ENCODE peak calls at places on chromosomes 7 and 10, in five cellular contexts. U is ascending aorta, H is left ventricle myocardium inferior, B is NB4, A is esophagus squamous epithelium. X is an unnamed sample.

GRCh38 chr10:63166742-63167258 is 33.7 kb downstream of the NRBF2 start:
- DNase-seq in U (no peak), H (no peak), B (peak), A (no peak), X (peak)

GRCh38 chr10:61900829-61901783 is at the start of gene ARID5B:
- DNase-seq in U (peak), H (no peak), B (peak), A (no peak), X (peak)

GRCh38 chr10:8430321-8430720 is 375.8 kb downstream of the GATA3 start:
- DNase-seq in U (no peak), H (no peak), B (no peak), A (no peak), X (no peak)

GRCh38 chr10:76037531-76037930 is 606.1 kb downstream of the LRMDA start:
- DNase-seq in U (no peak), H (no peak), B (no peak), A (no peak), X (no peak)

GRCh38 chr7:151399305-151399601 is 10.6 kb downstream of the WDR86 start:
- DNase-seq in U (no peak), H (no peak), B (no peak), A (no peak), X (no peak)

GRCh38 chr7:93890464-93891068 is at the start of gene TFPI2:
- DNase-seq in U (peak), H (peak), B (no peak), A (no peak), X (peak)

GRCh38 chr7:40299097-40299496 is 164.3 kb downstream of the SUGCT start:
- DNase-seq in U (no peak), H (no peak), B (peak), A (no peak), X (no peak)

GRCh38 chr7:157176771-157177170 is 38.0 kb downstream of the UBE3C start:
- DNase-seq in U (no peak), H (no peak), B (no peak), A (no peak), X (no peak)

GRCh38 chr7:71618281-71618680 is 486.3 kb downstream of the GALNT17 start:
- DNase-seq in U (no peak), H (no peak), B (no peak), A (no peak), X (no peak)

GRCh38 chr10:29646238-29646902 is 11.6 kb upstream of the SVIL start:
- DNase-seq in U (no peak), H (no peak), B (peak), A (no peak), X (peak)

GRCh38 chr10:89352039-89352597 is 24.3 kb downstream of the IFIT3 start:
- DNase-seq in U (peak), H (no peak), B (no peak), A (no peak), X (peak)

GRCh38 chr10:122484276-122485060 is 23.1 kb downstream of the HTRA1 start:
- DNase-seq in U (no peak), H (no peak), B (no peak), A (no peak), X (no peak)

GRCh38 chr10:80204193-80204714 is 1.1 kb downstream of the ANXA11 start:
- DNase-seq in U (no peak), H (peak), B (peak), A (no peak), X (no peak)

GRCh38 chr10:99234067-99234738 is 1.4 kb downstream of the HPSE2 start:
- DNase-seq in U (peak), H (peak), B (peak), A (no peak), X (no peak)

GRCh38 chr10:22599048-22599561 is 115.3 kb downstream of the PIP4K2A start:
- DNase-seq in U (no peak), H (no peak), B (peak), A (no peak), X (no peak)

GRCh38 chr10:82982110-82982608 is 1107.2 kb downstream of the NRG3 start:
- DNase-seq in U (no peak), H (no peak), B (no peak), A (no peak), X (no peak)

GRCh38 chr7:11950281-11950680 is 118.3 kb upstream of the THSD7A start:
- DNase-seq in U (no peak), H (no peak), B (no peak), A (no peak), X (no peak)

GRCh38 chr10:119025336-119025735 is 4.2 kb upstream of the NANOS1 start:
- DNase-seq in U (peak), H (peak), B (no peak), A (no peak), X (peak)

GRCh38 chr7:66380285-66380888 is 175.3 kb downstream of the TPST1 start:
- DNase-seq in U (no peak), H (no peak), B (peak), A (no peak), X (no peak)

GRCh38 chr7:142689439-142690168 is 59.7 kb upstream of the PRSS1 start:
- DNase-seq in U (no peak), H (no peak), B (peak), A (no peak), X (no peak)

GRCh38 chr10:49552277-49552676 is 13.4 kb upstream of the ERCC6 start:
- DNase-seq in U (no peak), H (no peak), B (no peak), A (no peak), X (no peak)

GRCh38 chr7:128895320-128895719 is 15.2 kb downstream of the KCP start:
- DNase-seq in U (no peak), H (peak), B (no peak), A (no peak), X (no peak)

GRCh38 chr7:47915066-47915976 is 32.9 kb downstream of the PKD1L1 start:
- DNase-seq in U (no peak), H (no peak), B (no peak), A (no peak), X (no peak)

GRCh38 chr10:95909591-95909990 is 1.8 kb downstream of the CC2D2B start:
- DNase-seq in U (no peak), H (no peak), B (no peak), A (no peak), X (no peak)

GRCh38 chr10:95906675-95907453 is 911 bp upstream of the CC2D2B start:
- DNase-seq in U (peak), H (peak), B (peak), A (no peak), X (peak)

GRCh38 chr10:95908450-95908849 is 675 bp downstream of the CC2D2B start:
- DNase-seq in U (no peak), H (no peak), B (no peak), A (no peak), X (no peak)

DNA sequence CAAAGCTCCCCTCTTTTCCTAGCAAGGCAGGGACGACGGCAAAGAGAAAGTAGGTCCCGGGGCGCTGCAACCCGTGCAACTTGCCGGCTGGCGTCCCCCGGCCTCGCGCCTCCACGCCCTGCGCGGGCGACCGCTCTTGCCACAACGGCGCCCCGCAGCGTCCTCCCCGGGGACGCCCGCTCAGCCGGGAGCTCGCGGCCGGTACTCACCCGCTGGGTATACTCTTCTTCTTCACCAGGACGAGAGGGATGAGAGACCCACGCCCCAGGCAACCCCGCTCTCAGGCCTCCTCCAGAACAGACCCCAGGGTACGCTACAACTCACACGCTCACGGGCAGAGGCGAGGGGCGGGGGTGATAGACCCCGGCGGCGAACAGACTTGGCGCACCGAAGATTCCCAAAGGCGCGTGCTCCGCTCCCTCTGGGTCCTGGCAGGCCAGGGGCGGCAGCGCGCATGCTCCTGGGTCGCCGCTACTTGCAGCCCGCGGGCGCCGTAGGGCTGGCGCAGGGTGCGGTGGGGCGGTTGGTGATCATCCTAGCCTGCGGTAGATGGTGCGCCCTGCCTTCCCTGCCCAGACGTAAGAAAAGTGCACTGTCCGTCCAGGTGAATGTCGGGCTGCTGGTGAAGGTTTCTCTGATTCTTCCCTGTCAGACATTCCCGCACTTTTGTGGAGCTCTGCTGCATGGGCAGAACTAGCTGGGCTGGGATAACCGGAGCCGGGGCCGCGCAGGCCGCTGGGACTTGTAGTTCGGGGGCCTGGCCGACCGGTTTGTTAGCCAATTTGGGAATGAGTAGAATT is at the start of gene CC2D2B:
- DNase-seq in U (peak), H (peak), B (peak), A (peak), X (peak)
- TF ChIP-seq CTCF in U (no peak), H (peak), B (no peak), A (no peak), X (peak)

DNA sequence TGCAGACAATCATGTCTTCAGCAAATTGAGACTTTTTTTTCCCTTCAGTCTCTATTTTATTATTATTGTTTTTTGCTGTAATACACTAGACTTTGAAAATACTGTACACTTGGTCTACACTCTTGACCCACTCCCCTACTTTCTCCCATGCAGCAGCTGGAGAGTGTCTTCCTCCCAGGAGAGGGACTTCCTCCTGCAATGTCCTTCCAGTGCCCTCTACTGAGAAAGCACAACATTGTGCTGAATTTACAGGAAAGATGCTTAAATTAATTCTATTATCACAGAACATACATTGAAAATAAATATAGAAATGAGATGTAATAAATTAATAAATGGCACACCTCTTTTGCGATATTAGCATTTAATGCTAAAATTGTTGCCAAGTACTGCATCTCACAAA is 411.3 kb downstream of the CCSER2 start:
- DNase-seq in U (no peak), H (no peak), B (no peak), A (no peak), X (no peak)
- TF ChIP-seq CTCF in U (no peak), H (no peak), B (no peak), A (no peak), X (no peak)

GRCh38 chr7:102974366-102975236 is 61.8 kb downstream of the LRRC17 start:
- DNase-seq in U (no peak), H (no peak), B (peak), A (no peak), X (no peak)
- TF ChIP-seq CTCF in U (no peak), H (peak), B (peak), A (no peak), X (no peak)

GRCh38 chr7:1175597-1175966 is 15.6 kb upstream of the ZFAND2A start:
- DNase-seq in U (no peak), H (no peak), B (no peak), A (no peak), X (no peak)

GRCh38 chr7:1176891-1177373 is 16.9 kb upstream of the ZFAND2A start:
- DNase-seq in U (no peak), H (peak), B (peak), A (no peak), X (no peak)

GRCh38 chr7:1174881-1175596 is 15.0 kb upstream of the ZFAND2A start:
- DNase-seq in U (no peak), H (no peak), B (no peak), A (no peak), X (no peak)

GRCh38 chr7:1172666-1173523 is 12.9 kb upstream of the ZFAND2A start:
- DNase-seq in U (no peak), H (no peak), B (no peak), A (no peak), X (no peak)

DNA sequence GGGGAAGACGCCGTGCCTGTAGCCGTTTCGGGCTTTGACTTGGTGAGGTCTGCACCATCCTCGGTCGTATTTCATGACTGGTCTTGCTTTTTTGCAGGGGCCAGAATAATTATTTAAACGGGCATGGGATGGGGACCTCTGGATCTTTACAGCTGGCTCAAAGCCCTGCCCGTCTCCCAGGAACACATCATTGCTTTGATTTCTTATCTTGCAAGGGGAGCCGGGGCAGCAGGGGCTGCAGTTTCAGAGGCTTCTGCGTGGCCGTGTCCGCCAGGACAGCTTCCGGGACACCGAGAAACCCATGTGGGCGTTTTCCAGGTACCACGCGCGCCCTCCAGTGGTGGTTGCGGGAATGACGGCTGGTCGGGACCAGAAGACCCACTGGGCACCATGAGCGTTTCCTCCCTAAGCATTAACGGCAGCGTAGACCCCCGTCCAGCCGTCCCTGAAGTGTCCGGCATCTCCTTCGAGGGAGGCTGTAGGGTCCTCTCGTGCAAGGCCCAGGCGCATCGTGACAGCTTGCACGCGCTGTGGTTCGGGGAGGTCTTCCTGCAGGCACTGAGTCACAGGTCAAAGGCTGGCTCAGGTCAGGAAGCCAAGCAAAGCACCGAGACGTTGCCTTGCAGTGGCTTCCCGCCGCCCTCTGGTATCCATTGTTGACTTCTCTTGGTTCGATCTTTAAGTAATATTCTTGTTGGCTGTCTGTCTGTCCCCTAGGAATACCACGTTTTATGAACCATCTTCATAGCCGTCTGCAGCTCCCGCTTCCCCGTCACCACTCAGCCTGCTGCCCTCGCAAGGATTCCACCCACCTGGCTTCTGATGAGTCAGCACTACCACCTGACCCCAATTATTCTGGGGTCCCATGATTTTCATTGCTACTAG is 16.2 kb upstream of the ZFAND2A start:
- DNase-seq in U (peak), H (peak), B (peak), A (peak), X (peak)
- TF ChIP-seq CTCF in U (peak), H (peak), B (peak), A (peak), X (peak)

GRCh38 chr10:91164520-91165065 is 55.9 kb upstream of the PCGF5 start:
- DNase-seq in U (no peak), H (no peak), B (no peak), A (no peak), X (no peak)

GRCh38 chr10:91163269-91163708 is 57.2 kb upstream of the PCGF5 start:
- DNase-seq in U (peak), H (peak), B (peak), A (peak), X (peak)

GRCh38 chr10:91162495-91163268 is 57.8 kb upstream of the PCGF5 start:
- DNase-seq in U (peak), H (peak), B (peak), A (no peak), X (peak)

GRCh38 chr10:91162050-91162494 is 58.4 kb upstream of the PCGF5 start:
- DNase-seq in U (no peak), H (no peak), B (no peak), A (no peak), X (no peak)

DNA sequence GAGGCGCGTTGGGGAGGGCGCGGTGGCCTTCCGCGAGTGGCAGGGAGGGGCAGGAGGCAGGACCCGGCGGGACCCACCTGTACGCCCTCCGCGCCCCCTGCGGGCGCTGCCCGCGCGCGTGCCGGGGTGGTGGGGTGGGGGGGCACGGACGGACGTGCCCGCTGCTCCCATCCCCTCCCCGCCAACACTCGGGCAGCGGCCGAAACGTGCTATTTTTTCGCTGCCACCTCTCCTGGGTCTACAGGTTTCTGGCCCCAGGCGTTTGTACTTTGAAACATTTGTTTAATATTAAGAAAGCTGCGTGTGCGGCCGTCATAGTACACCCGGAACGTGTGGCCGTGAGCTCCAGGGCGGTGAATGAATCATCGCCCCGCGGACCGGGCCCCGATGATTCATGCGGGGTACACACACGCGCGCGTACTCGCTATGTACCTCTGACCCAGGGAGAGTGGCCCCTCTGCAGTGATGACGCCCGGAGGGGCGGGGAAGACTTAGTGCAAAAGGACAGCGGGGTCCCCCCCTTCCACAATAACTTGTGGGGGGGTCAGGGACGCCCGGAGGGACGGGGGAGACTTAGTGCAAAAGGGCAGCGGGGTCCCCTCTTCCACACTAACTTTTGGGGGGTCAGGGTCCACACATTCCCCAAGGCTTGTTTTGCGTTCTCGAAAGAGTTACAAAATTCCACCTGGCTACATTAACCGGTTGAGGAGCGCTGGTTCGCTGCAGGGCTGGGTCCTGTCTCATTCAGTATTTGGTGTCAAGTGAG is 56.6 kb upstream of the PCGF5 start:
- DNase-seq in U (peak), H (peak), B (peak), A (peak), X (peak)
- TF ChIP-seq CTCF in U (no peak), H (no peak), B (no peak), A (no peak), X (no peak)

DNA sequence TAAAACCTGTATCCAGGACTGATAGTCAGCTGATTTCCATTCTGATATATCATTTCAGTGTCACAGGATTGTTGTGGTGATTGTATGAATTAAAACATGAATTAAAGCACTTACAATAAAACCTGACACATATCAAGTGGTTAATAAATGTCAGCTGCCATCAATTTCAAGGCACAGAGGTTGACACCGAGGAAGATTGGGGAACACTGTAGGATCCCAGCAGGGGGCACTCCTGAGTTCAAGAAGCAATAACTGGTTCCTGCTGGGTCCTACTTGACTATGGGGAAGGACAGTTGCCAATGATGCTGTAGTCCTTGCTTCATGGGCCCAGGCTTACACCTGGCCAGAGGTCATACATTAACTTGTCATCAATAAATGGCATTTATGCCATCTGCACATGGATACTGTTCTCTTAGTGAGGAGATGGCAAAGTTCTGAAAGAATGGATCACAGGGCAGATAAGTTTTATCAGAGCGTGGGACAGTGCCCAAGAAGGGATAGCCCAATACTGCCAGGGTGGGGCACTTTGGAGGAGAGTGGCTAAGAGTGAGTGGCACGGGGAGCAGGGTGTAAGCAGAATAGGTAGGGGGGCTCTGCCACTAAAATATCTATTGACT is 24.1 kb downstream of the FZD1 start:
- DNase-seq in U (no peak), H (peak), B (peak), A (no peak), X (no peak)
- TF ChIP-seq CTCF in U (no peak), H (peak), B (peak), A (peak), X (no peak)

X was measured in uterus.